ENCODE peak calls at places on chromosomes 12 and 14, in four cellular contexts. U is H1, R is K562, D is A549. K is an unnamed sample.

GRCh38 chr14:25537846-25538455 is 488.0 kb upstream of the STXBP6 start:
- DNase-seq in D (no peak), R (peak; percentile 29), U (peak; percentile 31), K (peak; percentile 52)

GRCh38 chr12:16611146-16611545 is 5.2 kb upstream of the LMO3 start:
- DNase-seq in U (no peak), R (no peak), D (no peak), K (no peak)

GRCh38 chr14:75044322-75044721 is 6.9 kb downstream of the MLH3 start:
- DNase-seq in R (no peak), U (no peak), D (no peak), K (no peak)

GRCh38 chr14:21680072-21680471 is 6.5 kb upstream of the OR4E1 start:
- DNase-seq in R (no peak), U (no peak), D (no peak), K (no peak)

GRCh38 chr12:4052691-4053090 is 179.5 kb upstream of the PARP11 start:
- DNase-seq in D (no peak), U (no peak), R (no peak), K (peak; percentile 57)

GRCh38 chr12:402127-402456 is 648 bp downstream of the CCDC77 start:
- DNase-seq in R (no peak), U (no peak), D (no peak), K (peak; percentile 42)

GRCh38 chr12:28192145-28192544 is 1.9 kb downstream of the CCDC91 start:
- DNase-seq in R (peak; percentile 64), D (no peak), U (no peak), K (no peak)

GRCh38 chr12:60981473-60981872 is 1278.7 kb upstream of the USP15 start:
- DNase-seq in D (no peak), R (no peak), U (no peak), K (no peak)

GRCh38 chr14:104096751-104097700 is 11.5 kb downstream of the ASPG start:
- DNase-seq in D (no peak), R (no peak), U (no peak), K (no peak)

GRCh38 chr12:106214576-106214975 is 33.2 kb downstream of the CKAP4 start:
- DNase-seq in U (no peak), D (no peak), R (no peak), K (no peak)

GRCh38 chr14:95038521-95039250 is 118.6 kb downstream of the DICER1 start:
- DNase-seq in U (no peak), D (no peak), R (no peak), K (no peak)

GRCh38 chr14:75454963-75455546 is 27.2 kb downstream of the JDP2 start:
- DNase-seq in U (no peak), D (no peak), R (peak; percentile 13), K (peak; percentile 15)

GRCh38 chr12:131775124-131775903 is 52.9 kb upstream of the MMP17 start:
- DNase-seq in R (no peak), D (no peak), U (no peak), K (no peak)

GRCh38 chr12:128853321-128854197 is at the start of gene GLT1D1:
- DNase-seq in R (no peak), D (no peak), U (no peak), K (no peak)

GRCh38 chr12:11022520-11022919 is at the start of gene TAS2R19:
- DNase-seq in U (no peak), R (no peak), D (no peak), K (no peak)

GRCh38 chr14:78614651-78615050 is 444.5 kb downstream of the NRXN3 start:
- DNase-seq in R (no peak), D (no peak), U (no peak), K (no peak)

GRCh38 chr14:74290415-74290814 is 12.3 kb downstream of the ABCD4 start:
- DNase-seq in R (peak; percentile 61), U (no peak), D (peak; percentile 22), K (no peak)

GRCh38 chr12:92942905-92943304 is 13.8 kb upstream of the EEA1 start:
- DNase-seq in U (no peak), R (no peak), D (no peak), K (no peak)

GRCh38 chr12:104890463-104891096 is 67.5 kb downstream of the SLC41A2 start:
- DNase-seq in U (no peak), D (no peak), R (no peak), K (no peak)

GRCh38 chr12:101940400-101940950 is 63.1 kb downstream of the DRAM1 start:
- DNase-seq in D (no peak), R (no peak), U (no peak), K (no peak)

GRCh38 chr12:117595751-117596150 is 234.3 kb upstream of the NOS1 start:
- DNase-seq in U (no peak), R (no peak), D (no peak), K (no peak)

GRCh38 chr12:45703942-45704341 is 25.6 kb upstream of the ARID2 start:
- DNase-seq in U (no peak), D (no peak), R (no peak), K (no peak)

GRCh38 chr12:109756457-109756856 is 42.8 kb downstream of the FAM222A start:
- DNase-seq in R (no peak), D (no peak), U (no peak), K (no peak)

GRCh38 chr14:32933623-32933942 is 5.1 kb upstream of the NPAS3 start:
- DNase-seq in R (no peak), D (no peak), U (no peak), K (no peak)

GRCh38 chr12:4285070-4285469 is 11.5 kb downstream of the CCND2 start:
- DNase-seq in D (no peak), R (no peak), U (no peak), K (no peak)

GRCh38 chr12:77685906-77686305 is 144.8 kb upstream of the NAV3 start:
- DNase-seq in R (no peak), U (no peak), D (no peak), K (no peak)

GRCh38 chr14:38210168-38210567 is 2.5 kb downstream of the SSTR1 start:
- DNase-seq in U (no peak), R (no peak), D (no peak), K (no peak)

GRCh38 chr12:48265792-48266191 is 62.7 kb upstream of the OR10AD1 start:
- DNase-seq in U (no peak), D (no peak), R (no peak), K (no peak)

GRCh38 chr12:66823857-66824570 is 145.1 kb upstream of the GRIP1 start:
- DNase-seq in R (no peak), D (peak; percentile 12), U (no peak), K (no peak)

GRCh38 chr14:67610491-67610890 is 9.2 kb upstream of the ARG2 start:
- DNase-seq in U (no peak), R (no peak), D (no peak), K (no peak)

GRCh38 chr12:103877288-103877687 is 36.3 kb upstream of the NT5DC3 start:
- DNase-seq in R (no peak), D (no peak), U (no peak), K (no peak)

GRCh38 chr12:3218150-3218845 is 141.1 kb downstream of the TSPAN9 start:
- DNase-seq in D (no peak), R (no peak), U (no peak), K (no peak)

GRCh38 chr12:11607313-11608081 is 42.0 kb upstream of the ETV6 start:
- DNase-seq in D (no peak), R (no peak), U (no peak), K (peak; percentile 75)

GRCh38 chr12:11728154-11728755 is 78.8 kb downstream of the ETV6 start:
- DNase-seq in U (no peak), D (no peak), R (no peak), K (no peak)

GRCh38 chr12:16492820-16493797 is 112.9 kb downstream of the LMO3 start:
- DNase-seq in R (no peak), D (no peak), U (no peak), K (peak; percentile 81)

GRCh38 chr12:121132601-121133481 is at the start of gene P2RX7:
- DNase-seq in R (no peak), U (peak; percentile 39), D (peak; percentile 59), K (no peak)

GRCh38 chr12:99130808-99131538 is 485.9 kb downstream of the APAF1 start:
- DNase-seq in U (no peak), D (no peak), R (no peak), K (no peak)
- TF ChIP-seq RNF2 in U (no peak), D (no peak), R (no peak), K (no peak)

DNA sequence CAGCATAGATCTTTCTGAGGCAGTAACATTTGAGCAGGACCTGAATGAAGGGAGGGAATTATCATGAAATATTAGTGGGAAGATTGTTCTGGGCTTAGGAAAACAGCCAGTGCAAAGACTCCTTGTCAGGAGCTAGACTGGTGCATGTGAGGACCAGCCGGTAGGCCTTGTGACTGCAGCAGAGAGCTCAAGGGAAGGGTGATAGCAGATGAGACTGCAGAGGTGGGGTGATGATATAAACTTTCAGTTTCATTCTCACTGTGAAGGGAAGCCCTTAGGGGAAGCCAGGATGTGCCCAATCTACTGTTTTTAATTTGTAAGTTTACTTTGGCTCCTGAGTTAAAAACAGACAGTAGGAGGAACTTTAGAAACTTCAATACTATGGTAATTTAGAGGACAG is 12.4 kb downstream of the IL22 start:
- DNase-seq in R (no peak), U (no peak), D (no peak), K (no peak)
- TF ChIP-seq RNF2 in R (no peak), U (no peak), D (no peak), K (no peak)

DNA sequence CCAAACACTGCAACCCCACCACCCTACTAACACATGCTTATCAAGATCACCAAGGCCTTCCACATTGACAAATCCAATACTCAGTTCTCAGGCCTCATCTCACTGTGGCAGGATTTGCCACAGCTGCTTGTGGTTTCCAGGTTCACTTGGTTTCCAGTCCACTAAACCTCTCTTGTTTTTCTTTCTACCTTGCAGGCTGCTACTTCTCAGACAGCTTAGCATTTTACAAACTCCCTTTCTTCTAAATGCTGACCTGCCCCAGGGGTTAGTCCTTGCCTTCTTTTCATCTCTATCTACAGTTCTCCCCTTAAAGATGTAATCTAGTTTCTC is 84.1 kb downstream of the BCAT1 start:
- DNase-seq in R (no peak), U (no peak), D (no peak), K (no peak)
- TF ChIP-seq RNF2 in R (no peak), U (no peak), D (no peak), K (no peak)

GRCh38 chr14:101241807-101242278 is 319.5 kb upstream of the DIO3 start:
- DNase-seq in D (no peak), R (no peak), U (no peak), K (no peak)
- TF ChIP-seq RNF2 in D (no peak), R (no peak), U (no peak), K (no peak)

K was measured in HepG2.